ENCODE peak calls at places on chromosomes 6 and 20, in eight cellular contexts. G, Q, P, N, Z, J, F and C are unnamed samples.

GRCh38 chr6:17193376-17193775 is 87.8 kb upstream of the RBM24 start:
- DNase-seq in F (no peak), N (no peak), Q (no peak), Z (no peak), G (no peak), J (no peak), P (no peak), C (no peak)

GRCh38 chr6:170096803-170097504 is 193.9 kb downstream of the DLL1 start:
- DNase-seq in Q (no peak), P (no peak), F (peak; percentile 3), Z (peak; percentile 48), N (no peak), G (peak; percentile 1), J (no peak), C (no peak)

GRCh38 chr20:24741673-24742072 is 207.4 kb upstream of the CST7 start:
- DNase-seq in Z (no peak), F (no peak), J (no peak), Q (no peak), P (peak; percentile 22), N (no peak), G (no peak), C (no peak)

GRCh38 chr6:101534821-101535220 is 141.3 kb downstream of the GRIK2 start:
- DNase-seq in N (peak; percentile 50), G (no peak), F (no peak), P (no peak), Z (no peak), Q (no peak), J (no peak), C (no peak)

GRCh38 chr6:109456710-109457595 is 1.4 kb upstream of the MICAL1 start:
- DNase-seq in F (peak; percentile 58), Z (no peak), P (peak; percentile 74), G (peak; percentile 64), Q (peak; percentile 70), J (peak; percentile 77), N (peak; percentile 96), C (no peak)

GRCh38 chr20:61804896-61805295 is 260.8 kb downstream of the TAF4 start:
- DNase-seq in F (no peak), J (no peak), N (no peak), Q (peak; percentile 2), G (no peak), Z (peak; percentile 40), P (no peak), C (no peak)

GRCh38 chr6:105191351-105191750 is 11.5 kb upstream of the POPDC3 start:
- DNase-seq in G (no peak), F (no peak), Z (no peak), N (no peak), P (no peak), J (no peak), Q (no peak), C (no peak)

GRCh38 chr6:6960571-6961251 is 147.1 kb upstream of the RREB1 start:
- DNase-seq in J (no peak), Z (no peak), G (no peak), Q (no peak), P (no peak), N (no peak), F (no peak), C (no peak)

GRCh38 chr20:6468751-6469150 is 298.7 kb upstream of the BMP2 start:
- DNase-seq in N (no peak), P (no peak), G (no peak), Q (no peak), Z (no peak), F (no peak), J (no peak), C (no peak)

GRCh38 chr20:42093542-42094440 is 475.6 kb upstream of the CHD6 start:
- DNase-seq in N (no peak), P (no peak), F (no peak), Q (no peak), G (no peak), J (no peak), Z (no peak), C (no peak)

GRCh38 chr20:60126975-60127374 is 168.8 kb downstream of the CDH26 start:
- DNase-seq in Z (no peak), J (no peak), Q (no peak), G (no peak), F (no peak), P (no peak), N (no peak), C (no peak)

GRCh38 chr20:58906894-58907293 is 54.4 kb downstream of the GNAS start:
- DNase-seq in G (no peak), Z (no peak), F (no peak), P (no peak), J (no peak), N (peak; percentile 53), Q (no peak), C (peak; percentile 26)

GRCh38 chr20:33803921-33804337 is 7.2 kb upstream of the CHMP4B start:
- DNase-seq in Z (no peak), F (no peak), J (no peak), P (no peak), Q (no peak), G (no peak), N (peak; percentile 87), C (peak; percentile 49)

GRCh38 chr6:43570876-43571441 is 4.9 kb downstream of the XPO5 start:
- DNase-seq in N (no peak), P (no peak), G (no peak), Q (no peak), J (no peak), F (no peak), Z (no peak), C (peak; percentile 91)

GRCh38 chr6:150857062-150857905 is 8.2 kb upstream of the MTHFD1L start:
- DNase-seq in J (no peak), G (no peak), P (peak; percentile 32), Z (no peak), N (peak; percentile 100), Q (no peak), F (peak; percentile 31), C (peak; percentile 83)

GRCh38 chr6:27332692-27333641 is 20.9 kb upstream of the POM121L2 start:
- DNase-seq in Z (no peak), F (peak; percentile 31), G (peak; percentile 46), P (no peak), N (peak; percentile 61), J (no peak), Q (no peak), C (peak; percentile 30)
- TF ChIP-seq CTCF in Z (no peak), F (no peak), G (no peak), P (no peak), N (no peak), J (no peak), Q (no peak), C (no peak)

DNA sequence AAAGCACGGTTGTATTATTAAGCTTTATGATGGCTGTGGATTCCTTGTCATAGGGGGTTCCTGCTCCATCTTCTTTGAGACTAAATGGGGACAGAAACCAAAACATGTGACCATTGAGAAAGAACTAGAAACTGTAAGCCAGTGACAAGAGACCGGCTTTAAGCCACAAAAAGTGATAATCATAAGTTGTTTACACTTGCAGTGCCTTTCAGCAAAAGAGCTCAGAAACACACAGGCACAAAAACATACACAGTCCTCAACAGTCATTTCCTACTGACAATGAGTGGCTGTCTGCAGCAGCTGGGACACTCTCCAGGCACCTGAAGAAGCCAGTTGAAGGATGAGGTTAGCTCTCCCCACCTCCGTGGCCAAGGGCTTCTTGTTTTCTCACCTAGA is 20.0 kb upstream of the UBE2J1 start:
- DNase-seq in Z (no peak), P (no peak), N (no peak), F (no peak), G (no peak), J (no peak), Q (no peak), C (no peak)
- H3K4me3 ChIP-seq in Z (no peak overlapping the region), P (no peak overlapping the region), N (no peak overlapping the region), F (no peak overlapping the region), G (no peak overlapping the region), J (no peak overlapping the region), Q (no peak overlapping the region), C (no peak overlapping the region)

DNA sequence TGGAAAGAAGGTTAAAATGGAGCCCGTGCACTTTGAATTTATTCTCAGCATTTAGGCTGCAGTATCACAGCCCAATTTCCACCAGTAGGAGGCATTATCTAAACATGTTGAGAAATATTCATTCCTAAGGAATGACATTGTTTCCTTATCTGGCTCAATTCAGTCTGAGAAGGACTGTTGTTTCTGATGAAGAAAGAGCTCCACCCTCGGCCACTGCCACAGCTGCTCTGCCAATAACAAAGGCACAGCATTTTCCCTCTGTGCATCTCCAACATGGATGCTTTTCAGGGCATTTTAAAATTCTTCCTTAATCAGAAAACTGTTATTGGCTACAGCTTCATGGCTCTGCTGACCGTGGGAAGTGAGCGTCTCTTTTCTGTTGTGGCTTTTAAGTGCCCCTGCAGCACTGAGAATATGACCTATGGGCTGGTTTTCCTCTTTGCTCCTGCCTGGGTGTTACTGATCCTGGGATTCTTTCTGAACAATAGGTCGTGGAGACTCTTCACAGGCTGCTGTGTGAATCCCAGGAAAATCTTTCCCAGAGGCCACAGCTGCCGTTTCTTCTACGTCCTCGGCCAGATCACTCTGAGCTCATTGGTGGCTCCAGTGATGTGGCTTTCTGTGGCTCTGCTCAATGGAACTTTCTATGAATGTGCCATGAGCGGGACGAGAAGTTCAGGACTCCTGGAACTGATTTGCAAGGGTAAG is at the start of gene CALHM5:
- DNase-seq in P (peak; percentile 31), N (peak; percentile 97), G (peak; percentile 48), J (peak; percentile 39), F (peak; percentile 59), Z (no peak), Q (peak; percentile 31), C (peak; percentile 48)
- TF ChIP-seq CTCF in P (peak; percentile 40), N (peak; percentile 75), G (peak; percentile 76), J (no peak), F (peak; percentile 72), Z (peak; percentile 70), Q (peak; percentile 77), C (peak; percentile 69)

GRCh38 chr6:33679761-33680160 is 31.7 kb downstream of the UQCC2 start:
- DNase-seq in Q (no peak), J (no peak), P (no peak), Z (no peak), N (no peak), G (no peak), F (no peak), C (no peak)

GRCh38 chr6:33678246-33678931 is 33.1 kb downstream of the UQCC2 start:
- DNase-seq in Z (no peak), N (no peak), J (no peak), P (no peak), Q (no peak), G (no peak), F (no peak), C (no peak)

GRCh38 chr6:33677153-33677660 is 34.3 kb downstream of the UQCC2 start:
- DNase-seq in F (no peak), J (no peak), G (no peak), N (peak; percentile 55), P (no peak), Z (no peak), Q (no peak), C (no peak)

GRCh38 chr6:33677689-33678088 is 33.8 kb downstream of the UQCC2 start:
- DNase-seq in Z (no peak), N (no peak), P (no peak), F (no peak), G (no peak), J (no peak), Q (no peak), C (no peak)

DNA sequence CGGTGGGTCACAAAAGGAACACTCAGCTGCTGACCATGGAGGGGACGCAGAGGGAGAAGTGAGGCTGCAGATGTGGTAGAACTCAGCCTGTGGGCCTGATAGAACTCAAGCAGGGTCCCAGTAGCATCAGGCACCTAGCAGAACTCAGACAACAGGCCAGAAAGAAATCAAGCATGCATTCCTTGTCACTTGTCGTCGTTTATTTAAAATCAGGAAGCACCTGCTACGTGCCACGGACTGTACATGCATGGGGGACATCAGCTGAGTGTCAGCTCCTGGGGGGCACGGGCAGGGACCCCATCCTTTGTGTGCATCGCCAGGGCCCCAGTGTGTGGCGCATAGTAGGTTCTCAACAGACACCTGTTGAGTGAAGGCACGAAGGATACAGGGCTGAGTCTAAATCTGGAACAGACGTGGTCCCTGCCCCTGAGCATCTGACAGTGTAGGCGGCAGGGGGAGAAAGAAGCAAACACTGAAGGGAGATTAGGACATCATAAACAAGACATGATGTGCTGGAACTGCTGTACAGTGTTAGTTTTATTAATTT is 32.5 kb downstream of the UQCC2 start:
- DNase-seq in G (no peak), Z (no peak), Q (no peak), J (no peak), P (no peak), F (no peak), N (no peak), C (no peak)
- H3K4me3 ChIP-seq in G (no peak overlapping the region), Z (no peak overlapping the region), Q (no peak overlapping the region), J (no peak overlapping the region), P (no peak overlapping the region), F (no peak overlapping the region), N (no peak overlapping the region), C (no peak overlapping the region)